ENCODE peak calls at places on chromosomes 4 and X, in nine cellular contexts. One of them, this sample, is unnamed.

GRCh38 chrX:41931591-41931990 is 8.2 kb upstream of the CASK start:
- DNase-seq in fibroblast of lung: no peak
- DNase-seq in NCI-H510A treated with DMSO at 0.1 percent for 48 hours: no peak
- DNase-seq in B cell: no peak
- DNase-seq in hippocampal formation: no peak
- DNase-seq in activated T-cell treated with anti-CD3 and anti-CD28 coated beads for 24 hours: no peak
- DNase-seq in mesendoderm: no peak
- DNase-seq in GM12891: no peak
- DNase-seq in HT1080: no peak
- DNase-seq in this sample: no peak

GRCh38 chrX:105038672-105039328 is 181.7 kb downstream of the TEX13A start:
- DNase-seq in fibroblast of lung: no peak
- DNase-seq in NCI-H510A treated with DMSO at 0.1 percent for 48 hours: no peak
- DNase-seq in B cell: no peak
- DNase-seq in hippocampal formation: no peak
- DNase-seq in activated T-cell treated with anti-CD3 and anti-CD28 coated beads for 24 hours: no peak
- DNase-seq in mesendoderm: no peak
- DNase-seq in GM12891: no peak
- DNase-seq in HT1080: no peak
- DNase-seq in this sample: no peak

GRCh38 chr4:120055167-120055566 is 11.5 kb downstream of the MAD2L1 start:
- DNase-seq in fibroblast of lung: peak
- DNase-seq in NCI-H510A treated with DMSO at 0.1 percent for 48 hours: no peak
- DNase-seq in B cell: no peak
- DNase-seq in hippocampal formation: no peak
- DNase-seq in activated T-cell treated with anti-CD3 and anti-CD28 coated beads for 24 hours: no peak
- DNase-seq in mesendoderm: no peak
- DNase-seq in GM12891: no peak
- DNase-seq in HT1080: no peak
- DNase-seq in this sample: no peak

GRCh38 chrX:100358766-100359165 is 51.3 kb downstream of the PCDH19 start:
- DNase-seq in fibroblast of lung: no peak
- DNase-seq in NCI-H510A treated with DMSO at 0.1 percent for 48 hours: peak
- DNase-seq in B cell: no peak
- DNase-seq in hippocampal formation: no peak
- DNase-seq in activated T-cell treated with anti-CD3 and anti-CD28 coated beads for 24 hours: no peak
- DNase-seq in mesendoderm: no peak
- DNase-seq in GM12891: no peak
- DNase-seq in HT1080: no peak
- DNase-seq in this sample: no peak

GRCh38 chr4:132493476-132493875 is 655.6 kb upstream of the PCDH10 start:
- DNase-seq in fibroblast of lung: no peak
- DNase-seq in NCI-H510A treated with DMSO at 0.1 percent for 48 hours: no peak
- DNase-seq in B cell: no peak
- DNase-seq in hippocampal formation: no peak
- DNase-seq in activated T-cell treated with anti-CD3 and anti-CD28 coated beads for 24 hours: no peak
- DNase-seq in mesendoderm: peak
- DNase-seq in GM12891: no peak
- DNase-seq in HT1080: no peak
- DNase-seq in this sample: no peak

GRCh38 chrX:109485470-109486340 is 3.8 kb upstream of the GUCY2F start:
- DNase-seq in fibroblast of lung: peak
- DNase-seq in NCI-H510A treated with DMSO at 0.1 percent for 48 hours: peak
- DNase-seq in B cell: peak
- DNase-seq in hippocampal formation: peak
- DNase-seq in activated T-cell treated with anti-CD3 and anti-CD28 coated beads for 24 hours: peak
- DNase-seq in mesendoderm: peak
- DNase-seq in GM12891: no peak
- DNase-seq in HT1080: peak
- DNase-seq in this sample: peak

GRCh38 chr4:168840988-168841681 is 168.9 kb downstream of the CBR4 start:
- DNase-seq in fibroblast of lung: peak
- DNase-seq in NCI-H510A treated with DMSO at 0.1 percent for 48 hours: no peak
- DNase-seq in B cell: no peak
- DNase-seq in hippocampal formation: no peak
- DNase-seq in activated T-cell treated with anti-CD3 and anti-CD28 coated beads for 24 hours: no peak
- DNase-seq in mesendoderm: no peak
- DNase-seq in GM12891: no peak
- DNase-seq in HT1080: no peak
- DNase-seq in this sample: no peak

GRCh38 chr4:125388653-125389052 is 73.9 kb downstream of the FAT4 start:
- DNase-seq in fibroblast of lung: peak
- DNase-seq in NCI-H510A treated with DMSO at 0.1 percent for 48 hours: no peak
- DNase-seq in B cell: no peak
- DNase-seq in hippocampal formation: no peak
- DNase-seq in activated T-cell treated with anti-CD3 and anti-CD28 coated beads for 24 hours: no peak
- DNase-seq in mesendoderm: no peak
- DNase-seq in GM12891: no peak
- DNase-seq in HT1080: no peak
- DNase-seq in this sample: no peak

GRCh38 chr4:179124957-179125356 is 1682.7 kb upstream of the AGA start:
- DNase-seq in fibroblast of lung: no peak
- DNase-seq in NCI-H510A treated with DMSO at 0.1 percent for 48 hours: no peak
- DNase-seq in B cell: no peak
- DNase-seq in hippocampal formation: no peak
- DNase-seq in activated T-cell treated with anti-CD3 and anti-CD28 coated beads for 24 hours: no peak
- DNase-seq in mesendoderm: peak
- DNase-seq in GM12891: no peak
- DNase-seq in HT1080: no peak
- DNase-seq in this sample: no peak

GRCh38 chr4:186891859-186892486 is 168.3 kb upstream of the FAT1 start:
- DNase-seq in fibroblast of lung: no peak
- DNase-seq in NCI-H510A treated with DMSO at 0.1 percent for 48 hours: no peak
- DNase-seq in B cell: no peak
- DNase-seq in hippocampal formation: no peak
- DNase-seq in activated T-cell treated with anti-CD3 and anti-CD28 coated beads for 24 hours: no peak
- DNase-seq in mesendoderm: no peak
- DNase-seq in GM12891: no peak
- DNase-seq in HT1080: no peak
- DNase-seq in this sample: no peak

GRCh38 chrX:140391313-140391712 is 113.6 kb downstream of the SOX3 start:
- DNase-seq in fibroblast of lung: no peak
- DNase-seq in NCI-H510A treated with DMSO at 0.1 percent for 48 hours: no peak
- DNase-seq in B cell: no peak
- DNase-seq in hippocampal formation: no peak
- DNase-seq in activated T-cell treated with anti-CD3 and anti-CD28 coated beads for 24 hours: no peak
- DNase-seq in mesendoderm: no peak
- DNase-seq in GM12891: no peak
- DNase-seq in HT1080: no peak
- DNase-seq in this sample: no peak

GRCh38 chrX:64204701-64205440 is 637 bp downstream of the AMER1 start:
- DNase-seq in fibroblast of lung: peak
- DNase-seq in NCI-H510A treated with DMSO at 0.1 percent for 48 hours: peak
- DNase-seq in B cell: no peak
- DNase-seq in hippocampal formation: no peak
- DNase-seq in activated T-cell treated with anti-CD3 and anti-CD28 coated beads for 24 hours: peak
- DNase-seq in mesendoderm: peak
- DNase-seq in GM12891: peak
- DNase-seq in HT1080: peak
- DNase-seq in this sample: no peak

GRCh38 chr4:54687887-54688841 is 30.4 kb downstream of the KIT start:
- DNase-seq in fibroblast of lung: peak
- DNase-seq in NCI-H510A treated with DMSO at 0.1 percent for 48 hours: peak
- DNase-seq in B cell: peak
- DNase-seq in hippocampal formation: no peak
- DNase-seq in activated T-cell treated with anti-CD3 and anti-CD28 coated beads for 24 hours: no peak
- DNase-seq in mesendoderm: no peak
- DNase-seq in GM12891: no peak
- DNase-seq in HT1080: peak
- DNase-seq in this sample: no peak

GRCh38 chrX:8841911-8842310 is 40.7 kb upstream of the FAM9A start:
- DNase-seq in fibroblast of lung: peak
- DNase-seq in NCI-H510A treated with DMSO at 0.1 percent for 48 hours: no peak
- DNase-seq in B cell: no peak
- DNase-seq in hippocampal formation: no peak
- DNase-seq in activated T-cell treated with anti-CD3 and anti-CD28 coated beads for 24 hours: no peak
- DNase-seq in mesendoderm: no peak
- DNase-seq in GM12891: no peak
- DNase-seq in HT1080: peak
- DNase-seq in this sample: peak

GRCh38 chrX:27966955-27967354 is 14.3 kb downstream of the DCAF8L1 start:
- DNase-seq in fibroblast of lung: peak
- DNase-seq in NCI-H510A treated with DMSO at 0.1 percent for 48 hours: no peak
- DNase-seq in B cell: no peak
- DNase-seq in hippocampal formation: no peak
- DNase-seq in activated T-cell treated with anti-CD3 and anti-CD28 coated beads for 24 hours: no peak
- DNase-seq in mesendoderm: no peak
- DNase-seq in GM12891: no peak
- DNase-seq in HT1080: peak
- DNase-seq in this sample: no peak

GRCh38 chr4:38166082-38166481 is 205.9 kb downstream of the PTTG2 start:
- DNase-seq in fibroblast of lung: no peak
- DNase-seq in NCI-H510A treated with DMSO at 0.1 percent for 48 hours: no peak
- DNase-seq in B cell: no peak
- DNase-seq in hippocampal formation: no peak
- DNase-seq in activated T-cell treated with anti-CD3 and anti-CD28 coated beads for 24 hours: no peak
- DNase-seq in mesendoderm: peak
- DNase-seq in GM12891: no peak
- DNase-seq in HT1080: no peak
- DNase-seq in this sample: no peak

GRCh38 chr4:188988131-188988530 is 848.9 kb downstream of the TRIML1 start:
- DNase-seq in fibroblast of lung: no peak
- DNase-seq in NCI-H510A treated with DMSO at 0.1 percent for 48 hours: no peak
- DNase-seq in B cell: no peak
- DNase-seq in hippocampal formation: no peak
- DNase-seq in activated T-cell treated with anti-CD3 and anti-CD28 coated beads for 24 hours: no peak
- DNase-seq in mesendoderm: no peak
- DNase-seq in GM12891: no peak
- DNase-seq in HT1080: no peak
- DNase-seq in this sample: no peak

GRCh38 chrX:15877380-15877779 is 22.8 kb upstream of the AP1S2 start:
- DNase-seq in fibroblast of lung: peak
- DNase-seq in NCI-H510A treated with DMSO at 0.1 percent for 48 hours: no peak
- DNase-seq in B cell: no peak
- DNase-seq in hippocampal formation: no peak
- DNase-seq in activated T-cell treated with anti-CD3 and anti-CD28 coated beads for 24 hours: no peak
- DNase-seq in mesendoderm: no peak
- DNase-seq in GM12891: no peak
- DNase-seq in HT1080: peak
- DNase-seq in this sample: peak

GRCh38 chr4:141246243-141246642 is 25.5 kb downstream of the ZNF330 start:
- DNase-seq in fibroblast of lung: peak
- DNase-seq in NCI-H510A treated with DMSO at 0.1 percent for 48 hours: no peak
- DNase-seq in B cell: no peak
- DNase-seq in hippocampal formation: no peak
- DNase-seq in activated T-cell treated with anti-CD3 and anti-CD28 coated beads for 24 hours: no peak
- DNase-seq in mesendoderm: peak
- DNase-seq in GM12891: no peak
- DNase-seq in HT1080: peak
- DNase-seq in this sample: peak

GRCh38 chrX:154135458-154136229 is 8.4 kb upstream of the OPN1LW start:
- DNase-seq in fibroblast of lung: no peak
- DNase-seq in NCI-H510A treated with DMSO at 0.1 percent for 48 hours: no peak
- DNase-seq in B cell: no peak
- DNase-seq in hippocampal formation: no peak
- DNase-seq in activated T-cell treated with anti-CD3 and anti-CD28 coated beads for 24 hours: no peak
- DNase-seq in mesendoderm: no peak
- DNase-seq in GM12891: no peak
- DNase-seq in HT1080: no peak
- DNase-seq in this sample: peak

GRCh38 chr4:74503580-74503979 is 58.6 kb downstream of the AREG start:
- DNase-seq in fibroblast of lung: peak
- DNase-seq in NCI-H510A treated with DMSO at 0.1 percent for 48 hours: no peak
- DNase-seq in B cell: no peak
- DNase-seq in hippocampal formation: no peak
- DNase-seq in activated T-cell treated with anti-CD3 and anti-CD28 coated beads for 24 hours: no peak
- DNase-seq in mesendoderm: no peak
- DNase-seq in GM12891: no peak
- DNase-seq in HT1080: peak
- DNase-seq in this sample: peak

GRCh38 chr4:162229670-162230069 is 65.9 kb upstream of the FSTL5 start:
- DNase-seq in fibroblast of lung: peak
- DNase-seq in NCI-H510A treated with DMSO at 0.1 percent for 48 hours: no peak
- DNase-seq in B cell: no peak
- DNase-seq in hippocampal formation: no peak
- DNase-seq in activated T-cell treated with anti-CD3 and anti-CD28 coated beads for 24 hours: no peak
- DNase-seq in mesendoderm: no peak
- DNase-seq in GM12891: no peak
- DNase-seq in HT1080: peak
- DNase-seq in this sample: peak

GRCh38 chrX:151004085-151004484 is 20.9 kb downstream of the HMGB3 start:
- DNase-seq in fibroblast of lung: no peak
- DNase-seq in NCI-H510A treated with DMSO at 0.1 percent for 48 hours: no peak
- DNase-seq in B cell: no peak
- DNase-seq in hippocampal formation: no peak
- DNase-seq in activated T-cell treated with anti-CD3 and anti-CD28 coated beads for 24 hours: no peak
- DNase-seq in mesendoderm: peak
- DNase-seq in GM12891: no peak
- DNase-seq in HT1080: no peak
- DNase-seq in this sample: no peak

GRCh38 chr4:163590609-163591264 is 96.2 kb downstream of the TMA16 start:
- DNase-seq in fibroblast of lung: peak
- DNase-seq in NCI-H510A treated with DMSO at 0.1 percent for 48 hours: no peak
- DNase-seq in B cell: no peak
- DNase-seq in hippocampal formation: no peak
- DNase-seq in activated T-cell treated with anti-CD3 and anti-CD28 coated beads for 24 hours: no peak
- DNase-seq in mesendoderm: no peak
- DNase-seq in GM12891: no peak
- DNase-seq in HT1080: no peak
- DNase-seq in this sample: no peak

GRCh38 chrX:24023972-24024664 is 2.9 kb downstream of the KLHL15 start:
- DNase-seq in fibroblast of lung: no peak
- DNase-seq in NCI-H510A treated with DMSO at 0.1 percent for 48 hours: peak
- DNase-seq in B cell: no peak
- DNase-seq in hippocampal formation: no peak
- DNase-seq in activated T-cell treated with anti-CD3 and anti-CD28 coated beads for 24 hours: no peak
- DNase-seq in mesendoderm: no peak
- DNase-seq in GM12891: no peak
- DNase-seq in HT1080: peak
- DNase-seq in this sample: no peak

GRCh38 chr4:139319571-139319970 is 17.3 kb upstream of the NDUFC1 start:
- DNase-seq in fibroblast of lung: no peak
- DNase-seq in NCI-H510A treated with DMSO at 0.1 percent for 48 hours: no peak
- DNase-seq in B cell: no peak
- DNase-seq in hippocampal formation: no peak
- DNase-seq in activated T-cell treated with anti-CD3 and anti-CD28 coated beads for 24 hours: no peak
- DNase-seq in mesendoderm: no peak
- DNase-seq in GM12891: no peak
- DNase-seq in HT1080: no peak
- DNase-seq in this sample: no peak

GRCh38 chrX:150429577-150429976 is 66.5 kb downstream of the MAMLD1 start:
- DNase-seq in fibroblast of lung: peak
- DNase-seq in NCI-H510A treated with DMSO at 0.1 percent for 48 hours: no peak
- DNase-seq in B cell: no peak
- DNase-seq in hippocampal formation: no peak
- DNase-seq in activated T-cell treated with anti-CD3 and anti-CD28 coated beads for 24 hours: no peak
- DNase-seq in mesendoderm: no peak
- DNase-seq in GM12891: no peak
- DNase-seq in HT1080: peak
- DNase-seq in this sample: peak

GRCh38 chrX:65985922-65986588 is 53.8 kb downstream of the VSIG4 start:
- DNase-seq in fibroblast of lung: peak
- DNase-seq in NCI-H510A treated with DMSO at 0.1 percent for 48 hours: peak
- DNase-seq in B cell: peak
- DNase-seq in hippocampal formation: no peak
- DNase-seq in activated T-cell treated with anti-CD3 and anti-CD28 coated beads for 24 hours: peak
- DNase-seq in mesendoderm: peak
- DNase-seq in GM12891: no peak
- DNase-seq in HT1080: peak
- DNase-seq in this sample: peak

GRCh38 chr4:47368211-47368610 is 95.3 kb downstream of the COMMD8 start:
- DNase-seq in fibroblast of lung: no peak
- DNase-seq in NCI-H510A treated with DMSO at 0.1 percent for 48 hours: no peak
- DNase-seq in B cell: no peak
- DNase-seq in hippocampal formation: no peak
- DNase-seq in activated T-cell treated with anti-CD3 and anti-CD28 coated beads for 24 hours: no peak
- DNase-seq in mesendoderm: no peak
- DNase-seq in GM12891: no peak
- DNase-seq in HT1080: no peak
- DNase-seq in this sample: no peak

GRCh38 chr4:22490718-22491330 is 25.0 kb downstream of the ADGRA3 start:
- DNase-seq in fibroblast of lung: no peak
- DNase-seq in NCI-H510A treated with DMSO at 0.1 percent for 48 hours: no peak
- DNase-seq in B cell: no peak
- DNase-seq in hippocampal formation: no peak
- DNase-seq in activated T-cell treated with anti-CD3 and anti-CD28 coated beads for 24 hours: no peak
- DNase-seq in mesendoderm: peak
- DNase-seq in GM12891: no peak
- DNase-seq in HT1080: no peak
- DNase-seq in this sample: no peak

This sample was measured in RCC 7860.